ENCODE peak calls at places on chromosomes 1 and 21, in four cellular contexts. U, X, K and L are unnamed samples.

GRCh38 chr1:5992814-5993552 is 758 bp upstream of the NPHP4 start:
- DNase-seq in U (no peak), X (peak), K (peak), L (no peak)

GRCh38 chr1:39026947-39027507 is 877 bp downstream of the NDUFS5 start:
- DNase-seq in U (no peak), X (no peak), K (no peak), L (no peak)

GRCh38 chr1:41890841-41891311 is 27.8 kb downstream of the HIVEP3 start:
- DNase-seq in U (no peak), K (no peak), X (no peak), L (no peak)

GRCh38 chr1:203325004-203325417 is 19.7 kb downstream of the BTG2 start:
- DNase-seq in X (peak), U (peak), K (no peak), L (peak)

GRCh38 chr1:204190212-204191211 is 5.8 kb downstream of the KISS1 start:
- DNase-seq in X (no peak), U (no peak), K (peak), L (no peak)

GRCh38 chr1:52769346-52770033 is 43.2 kb downstream of the ZYG11B start:
- DNase-seq in X (no peak), U (no peak), K (no peak), L (no peak)

GRCh38 chr1:55426619-55427018 is 211.5 kb upstream of the USP24 start:
- DNase-seq in U (no peak), X (no peak), K (peak), L (no peak)

GRCh38 chr1:47444317-47444577 is 6.4 kb downstream of the FOXD2 start:
- DNase-seq in X (no peak), K (no peak), U (no peak), L (no peak)

GRCh38 chr1:209587778-209588177 is 4.3 kb downstream of the CAMK1G start:
- DNase-seq in U (no peak), K (peak), X (no peak), L (no peak)

GRCh38 chr1:210132582-210132981 is 100.0 kb upstream of the SERTAD4 start:
- DNase-seq in K (peak), U (no peak), X (no peak), L (no peak)

GRCh38 chr1:51729824-51730284 is 113.0 kb downstream of the OSBPL9 start:
- DNase-seq in U (no peak), K (peak), X (no peak), L (no peak)

GRCh38 chr1:206001476-206001888 is 1.7 kb downstream of the RAB7B start:
- DNase-seq in K (peak), U (no peak), X (no peak), L (no peak)

GRCh38 chr1:153921080-153921802 is 1.5 kb downstream of the GATAD2B start:
- DNase-seq in K (no peak), X (no peak), U (no peak), L (no peak)

GRCh38 chr1:217088521-217089221 is 365.4 kb upstream of the ESRRG start:
- DNase-seq in X (no peak), U (no peak), K (peak), L (no peak)

GRCh38 chr1:84156210-84156621 is 12.1 kb downstream of the PRKACB start:
- DNase-seq in X (no peak), U (no peak), K (peak), L (no peak)

GRCh38 chr1:205325334-205325884 is 3.9 kb upstream of the NUAK2 start:
- DNase-seq in K (peak), U (peak), X (peak), L (peak)

GRCh38 chr21:33767960-33768359 is 125.7 kb downstream of the ITSN1 start:
- DNase-seq in K (no peak), U (no peak), X (no peak), L (no peak)

GRCh38 chr1:207058878-207059867 is 6.1 kb downstream of the PFKFB2 start:
- DNase-seq in K (no peak), U (peak), X (no peak), L (no peak)